ENCODE peak calls at places on chromosomes 1 and 21, in nine cellular contexts. R, E, V, U, G, Y, N, P and F are unnamed samples.
A peak's percentile ranks its signal among the peaks of the same experiment; 100 is the strongest.

GRCh38 chr1:32142446-32143301 is 34.8 kb downstream of the KPNA6 start:
- DNase-seq in R (no peak), E (no peak), V (peak; percentile 31), U (peak; percentile 90), G (peak; percentile 20), Y (peak; percentile 84), N (peak; percentile 8), P (peak; percentile 37), F (peak; percentile 87)

GRCh38 chr1:116365353-116365780 is 7.7 kb upstream of the ATP1A1 start:
- DNase-seq in R (no peak), E (no peak), V (no peak), U (no peak), G (no peak), Y (peak; percentile 31), N (no peak), P (no peak), F (no peak)

GRCh38 chr1:109025691-109026090 is 16.2 kb downstream of the WDR47 start:
- DNase-seq in R (no peak), E (no peak), V (no peak), U (peak; percentile 33), G (no peak), Y (no peak), N (no peak), P (no peak), F (no peak)

GRCh38 chr1:8794605-8795004 is 22.8 kb downstream of the RERE start:
- DNase-seq in R (no peak), E (no peak), V (no peak), U (no peak), G (no peak), Y (no peak), N (no peak), P (no peak), F (no peak)

GRCh38 chr1:161511018-161511755 is 5.9 kb downstream of the FCGR2A start:
- DNase-seq in R (peak; percentile 65), E (no peak), V (no peak), U (no peak), G (no peak), Y (no peak), N (no peak), P (peak; percentile 75), F (peak; percentile 26)

GRCh38 chr1:229812148-229812547 is 186.1 kb downstream of the URB2 start:
- DNase-seq in R (no peak), E (no peak), V (no peak), U (no peak), G (no peak), Y (no peak), N (no peak), P (no peak), F (no peak)

GRCh38 chr1:229675396-229675795 is 49.3 kb downstream of the URB2 start:
- DNase-seq in R (no peak), E (no peak), V (no peak), U (no peak), G (no peak), Y (no peak), N (no peak), P (no peak), F (no peak)

GRCh38 chr1:72296481-72296880 is 14.1 kb upstream of the NEGR1 start:
- DNase-seq in R (no peak), E (no peak), V (no peak), U (no peak), G (no peak), Y (no peak), N (no peak), P (no peak), F (no peak)

GRCh38 chr21:33078907-33079582 is 9.1 kb downstream of the OLIG1 start:
- DNase-seq in R (no peak), E (peak; percentile 62), V (no peak), U (peak; percentile 21), G (no peak), Y (peak; percentile 53), N (no peak), P (no peak), F (peak; percentile 42)

GRCh38 chr1:17355898-17356297 is 16.1 kb upstream of the PADI6 start:
- DNase-seq in R (no peak), E (peak; percentile 19), V (no peak), U (no peak), G (no peak), Y (no peak), N (no peak), P (no peak), F (no peak)

GRCh38 chr1:175725684-175726083 is 17.7 kb downstream of the TNR start:
- DNase-seq in R (no peak), E (no peak), V (no peak), U (peak; percentile 31), G (no peak), Y (peak; percentile 20), N (no peak), P (no peak), F (peak; percentile 24)

GRCh38 chr1:175887981-175888428 is 144.6 kb upstream of the TNR start:
- DNase-seq in R (peak; percentile 52), E (peak; percentile 18), V (peak; percentile 34), U (peak; percentile 54), G (peak; percentile 67), Y (peak; percentile 45), N (no peak), P (peak; percentile 87), F (peak; percentile 78)

GRCh38 chr1:188240772-188241406 is 1412.1 kb downstream of the PLA2G4A start:
- DNase-seq in R (no peak), E (no peak), V (no peak), U (no peak), G (no peak), Y (no peak), N (no peak), P (no peak), F (no peak)

GRCh38 chr1:40039757-40040510 is 595 bp upstream of the CAP1 start:
- DNase-seq in R (peak; percentile 95), E (peak; percentile 84), V (peak; percentile 93), U (peak; percentile 91), G (peak; percentile 93), Y (peak; percentile 92), N (peak; percentile 46), P (peak; percentile 71), F (peak; percentile 90)

GRCh38 chr1:30376054-30376453 is 347.3 kb downstream of the MATN1 start:
- DNase-seq in R (no peak), E (no peak), V (no peak), U (no peak), G (no peak), Y (no peak), N (no peak), P (no peak), F (no peak)

GRCh38 chr1:100862591-100862990 is 32.1 kb downstream of the EXTL2 start:
- DNase-seq in R (no peak), E (no peak), V (no peak), U (peak; percentile 44), G (no peak), Y (peak; percentile 43), N (no peak), P (no peak), F (peak; percentile 68)

GRCh38 chr1:109761227-109762038 is 2.3 kb downstream of the EPS8L3 start:
- DNase-seq in R (peak; percentile 35), E (no peak), V (peak; percentile 46), U (peak; percentile 21), G (peak; percentile 17), Y (no peak), N (no peak), P (no peak), F (no peak)

GRCh38 chr1:107140703-107141490 is at the start of gene NTNG1:
- DNase-seq in R (no peak), E (peak; percentile 7), V (no peak), U (no peak), G (peak; percentile 24), Y (no peak), N (no peak), P (peak; percentile 71), F (no peak)

GRCh38 chr1:245091818-245092637 is 62.8 kb upstream of the KIF26B start:
- DNase-seq in R (peak; percentile 53), E (no peak), V (no peak), U (peak; percentile 98), G (no peak), Y (peak; percentile 91), N (peak; percentile 13), P (no peak), F (peak; percentile 99)

GRCh38 chr1:15178571-15179484 is 25.3 kb downstream of the TMEM51 start:
- DNase-seq in R (no peak), E (no peak), V (no peak), U (peak; percentile 95), G (peak; percentile 34), Y (peak; percentile 96), N (peak; percentile 78), P (no peak), F (peak; percentile 88)

GRCh38 chr21:45258476-45258875 is 29.2 kb downstream of the POFUT2 start:
- DNase-seq in R (peak; percentile 39), E (no peak), V (no peak), U (no peak), G (peak; percentile 12), Y (no peak), N (no peak), P (peak; percentile 14), F (no peak)

GRCh38 chr1:172460901-172461315 is 17.0 kb upstream of the PIGC start:
- DNase-seq in R (no peak), E (no peak), V (no peak), U (no peak), G (no peak), Y (no peak), N (no peak), P (no peak), F (no peak)

GRCh38 chr1:164602142-164602429 is 43.1 kb downstream of the PBX1 start:
- DNase-seq in R (peak; percentile 65), E (no peak), V (peak; percentile 83), U (no peak), G (peak; percentile 86), Y (no peak), N (no peak), P (peak; percentile 58), F (no peak)

GRCh38 chr1:245288796-245289195 is 134.0 kb downstream of the KIF26B start:
- DNase-seq in R (no peak), E (no peak), V (no peak), U (no peak), G (no peak), Y (no peak), N (no peak), P (no peak), F (no peak)

GRCh38 chr1:221719987-221720386 is 21.9 kb downstream of the DUSP10 start:
- DNase-seq in R (no peak), E (no peak), V (no peak), U (no peak), G (no peak), Y (no peak), N (no peak), P (no peak), F (no peak)

GRCh38 chr1:36212782-36213181 is 11.5 kb upstream of the THRAP3 start:
- DNase-seq in R (no peak), E (no peak), V (no peak), U (no peak), G (peak; percentile 42), Y (no peak), N (no peak), P (no peak), F (no peak)